ENCODE peak calls at places on chromosomes 2 and 18, in eight cellular contexts. One of them, this sample, is unnamed.

GRCh38 chr2:211487746-211488145 is 931.3 kb downstream of the CPS1 start:
- DNase-seq in K562: no peak
- DNase-seq in breast epithelium: no peak
- DNase-seq in BJ: no peak
- DNase-seq in GM12878: no peak
- DNase-seq in thoracic aorta: no peak
- DNase-seq in Panc1: no peak
- DNase-seq in ovary: no peak
- DNase-seq in this sample: no peak

GRCh38 chr2:72104821-72105588 is 42.7 kb downstream of the CYP26B1 start:
- DNase-seq in K562: no peak
- DNase-seq in breast epithelium: no peak
- DNase-seq in BJ: no peak
- DNase-seq in GM12878: no peak
- DNase-seq in thoracic aorta: no peak
- DNase-seq in Panc1: no peak
- DNase-seq in ovary: no peak
- DNase-seq in this sample: no peak

GRCh38 chr2:112004246-112004645 is 50.8 kb upstream of the TMEM87B start:
- DNase-seq in K562: no peak
- DNase-seq in breast epithelium: peak; percentile 35
- DNase-seq in BJ: no peak
- DNase-seq in GM12878: peak; percentile 12
- DNase-seq in thoracic aorta: no peak
- DNase-seq in Panc1: no peak
- DNase-seq in ovary: no peak
- DNase-seq in this sample: no peak

GRCh38 chr2:111904726-111905476 is 6.5 kb downstream of the MERTK start:
- DNase-seq in K562: peak; percentile 63
- DNase-seq in breast epithelium: peak; percentile 58
- DNase-seq in BJ: no peak
- DNase-seq in GM12878: no peak
- DNase-seq in thoracic aorta: no peak
- DNase-seq in Panc1: no peak
- DNase-seq in ovary: no peak
- DNase-seq in this sample: no peak

GRCh38 chr2:189412330-189412953 is 28.8 kb upstream of the WDR75 start:
- DNase-seq in K562: peak; percentile 43
- DNase-seq in breast epithelium: no peak
- DNase-seq in BJ: no peak
- DNase-seq in GM12878: no peak
- DNase-seq in thoracic aorta: no peak
- DNase-seq in Panc1: no peak
- DNase-seq in ovary: peak; percentile 38
- DNase-seq in this sample: peak; percentile 80

GRCh38 chr2:181466661-181467576 is 9.7 kb downstream of the ITGA4 start:
- DNase-seq in K562: peak; percentile 63
- DNase-seq in breast epithelium: peak; percentile 35
- DNase-seq in BJ: no peak
- DNase-seq in GM12878: no peak
- DNase-seq in thoracic aorta: no peak
- DNase-seq in Panc1: peak; percentile 10
- DNase-seq in ovary: peak; percentile 37
- DNase-seq in this sample: peak; percentile 58

GRCh38 chr18:59067873-59068272 is 71.8 kb upstream of the SEC11C start:
- DNase-seq in K562: peak; percentile 6
- DNase-seq in breast epithelium: no peak
- DNase-seq in BJ: no peak
- DNase-seq in GM12878: no peak
- DNase-seq in thoracic aorta: no peak
- DNase-seq in Panc1: no peak
- DNase-seq in ovary: no peak
- DNase-seq in this sample: peak; percentile 19

GRCh38 chr2:101556033-101556459 is 81.1 kb upstream of the RFX8 start:
- DNase-seq in K562: no peak
- DNase-seq in breast epithelium: no peak
- DNase-seq in BJ: no peak
- DNase-seq in GM12878: no peak
- DNase-seq in thoracic aorta: no peak
- DNase-seq in Panc1: no peak
- DNase-seq in ovary: no peak
- DNase-seq in this sample: no peak

GRCh38 chr2:216765810-216766259 is 70.5 kb upstream of the IGFBP5 start:
- DNase-seq in K562: peak; percentile 45
- DNase-seq in breast epithelium: no peak
- DNase-seq in BJ: no peak
- DNase-seq in GM12878: no peak
- DNase-seq in thoracic aorta: no peak
- DNase-seq in Panc1: no peak
- DNase-seq in ovary: peak; percentile 75
- DNase-seq in this sample: no peak

GRCh38 chr2:17543848-17544645 is 3.6 kb downstream of the VSNL1 start:
- DNase-seq in K562: no peak
- DNase-seq in breast epithelium: no peak
- DNase-seq in BJ: no peak
- DNase-seq in GM12878: no peak
- DNase-seq in thoracic aorta: no peak
- DNase-seq in Panc1: no peak
- DNase-seq in ovary: no peak
- DNase-seq in this sample: peak; percentile 55

GRCh38 chr18:62992877-62993365 is 277.6 kb downstream of the PHLPP1 start:
- DNase-seq in K562: no peak
- DNase-seq in breast epithelium: no peak
- DNase-seq in BJ: no peak
- DNase-seq in GM12878: no peak
- DNase-seq in thoracic aorta: no peak
- DNase-seq in Panc1: no peak
- DNase-seq in ovary: no peak
- DNase-seq in this sample: no peak

GRCh38 chr18:62990653-62991052 is 275.3 kb downstream of the PHLPP1 start:
- DNase-seq in K562: no peak
- DNase-seq in breast epithelium: no peak
- DNase-seq in BJ: no peak
- DNase-seq in GM12878: no peak
- DNase-seq in thoracic aorta: no peak
- DNase-seq in Panc1: no peak
- DNase-seq in ovary: no peak
- DNase-seq in this sample: no peak

GRCh38 chr18:62989195-62989594 is 273.9 kb downstream of the PHLPP1 start:
- DNase-seq in K562: no peak
- DNase-seq in breast epithelium: no peak
- DNase-seq in BJ: no peak
- DNase-seq in GM12878: no peak
- DNase-seq in thoracic aorta: no peak
- DNase-seq in Panc1: no peak
- DNase-seq in ovary: no peak
- DNase-seq in this sample: no peak

GRCh38 chr18:62991389-62991788 is 276.0 kb downstream of the PHLPP1 start:
- DNase-seq in K562: no peak
- DNase-seq in breast epithelium: no peak
- DNase-seq in BJ: no peak
- DNase-seq in GM12878: no peak
- DNase-seq in thoracic aorta: no peak
- DNase-seq in Panc1: no peak
- DNase-seq in ovary: no peak
- DNase-seq in this sample: no peak

GRCh38 chr18:62991959-62992358 is 276.6 kb downstream of the PHLPP1 start:
- DNase-seq in K562: peak; percentile 82
- DNase-seq in breast epithelium: no peak
- DNase-seq in BJ: no peak
- DNase-seq in GM12878: no peak
- DNase-seq in thoracic aorta: no peak
- DNase-seq in Panc1: no peak
- DNase-seq in ovary: no peak
- DNase-seq in this sample: no peak
- TF ChIP-seq CTCF in K562: peak; percentile 65
- TF ChIP-seq CTCF in breast epithelium: no peak
- TF ChIP-seq CTCF in BJ: no peak
- TF ChIP-seq CTCF in GM12878: no peak
- TF ChIP-seq CTCF in thoracic aorta: no peak
- TF ChIP-seq CTCF in Panc1: no peak
- TF ChIP-seq CTCF in ovary: no peak
- TF ChIP-seq CTCF in this sample: no peak

GRCh38 chr2:170815311-170815710 is 1.4 kb upstream of the GAD1 start:
- DNase-seq in K562: no peak
- DNase-seq in breast epithelium: no peak
- DNase-seq in BJ: no peak
- DNase-seq in GM12878: no peak
- DNase-seq in thoracic aorta: no peak
- DNase-seq in Panc1: no peak
- DNase-seq in ovary: no peak
- DNase-seq in this sample: no peak
- H3K4me3 ChIP-seq in K562: no peak overlapping the region
- H3K4me3 ChIP-seq in breast epithelium: peak overlapping the region; percentile 45
- H3K4me3 ChIP-seq in BJ: no peak overlapping the region
- H3K4me3 ChIP-seq in GM12878: peak overlapping the region; percentile 54
- H3K4me3 ChIP-seq in thoracic aorta: peak overlapping the region; percentile 73
- H3K4me3 ChIP-seq in Panc1: peak overlapping the region; percentile 68
- H3K4me3 ChIP-seq in ovary: no peak overlapping the region
- H3K4me3 ChIP-seq in this sample: no peak overlapping the region

DNA sequence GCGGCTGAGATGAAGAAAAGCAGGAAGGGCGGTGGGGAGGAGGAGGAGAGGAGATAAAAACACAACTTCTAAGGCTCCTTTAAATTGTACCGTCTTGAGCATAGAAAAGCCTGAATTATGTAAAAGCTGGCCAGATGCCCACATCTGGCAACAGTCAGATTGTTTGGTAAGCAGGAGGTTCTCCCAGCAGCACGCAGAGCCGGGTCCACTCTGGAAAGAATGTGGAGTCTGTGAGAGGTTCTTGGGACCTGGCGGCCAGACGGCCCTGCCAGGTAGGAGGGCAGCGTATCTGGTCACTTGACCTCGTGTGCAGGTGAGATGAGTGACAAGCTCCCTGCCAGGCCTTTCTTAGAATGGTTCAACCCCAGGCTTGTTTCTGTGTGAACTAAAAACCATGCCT is 215.3 kb upstream of the APCDD1 start:
- DNase-seq in K562: no peak
- DNase-seq in breast epithelium: peak; percentile 47
- DNase-seq in BJ: no peak
- DNase-seq in GM12878: no peak
- DNase-seq in thoracic aorta: no peak
- DNase-seq in Panc1: no peak
- DNase-seq in ovary: peak; percentile 53
- DNase-seq in this sample: no peak
- TF ChIP-seq CTCF in K562: no peak
- TF ChIP-seq CTCF in breast epithelium: no peak
- TF ChIP-seq CTCF in BJ: no peak
- TF ChIP-seq CTCF in GM12878: no peak
- TF ChIP-seq CTCF in thoracic aorta: no peak
- TF ChIP-seq CTCF in Panc1: no peak
- TF ChIP-seq CTCF in ovary: no peak
- TF ChIP-seq CTCF in this sample: no peak

GRCh38 chr18:26941608-26942007 is 76.1 kb upstream of the AQP4 start:
- DNase-seq in K562: no peak
- DNase-seq in breast epithelium: peak; percentile 60
- DNase-seq in BJ: no peak
- DNase-seq in GM12878: no peak
- DNase-seq in thoracic aorta: no peak
- DNase-seq in Panc1: no peak
- DNase-seq in ovary: no peak
- DNase-seq in this sample: no peak

GRCh38 chr18:26943906-26944305 is 78.4 kb upstream of the AQP4 start:
- DNase-seq in K562: no peak
- DNase-seq in breast epithelium: no peak
- DNase-seq in BJ: no peak
- DNase-seq in GM12878: no peak
- DNase-seq in thoracic aorta: no peak
- DNase-seq in Panc1: no peak
- DNase-seq in ovary: no peak
- DNase-seq in this sample: no peak

DNA sequence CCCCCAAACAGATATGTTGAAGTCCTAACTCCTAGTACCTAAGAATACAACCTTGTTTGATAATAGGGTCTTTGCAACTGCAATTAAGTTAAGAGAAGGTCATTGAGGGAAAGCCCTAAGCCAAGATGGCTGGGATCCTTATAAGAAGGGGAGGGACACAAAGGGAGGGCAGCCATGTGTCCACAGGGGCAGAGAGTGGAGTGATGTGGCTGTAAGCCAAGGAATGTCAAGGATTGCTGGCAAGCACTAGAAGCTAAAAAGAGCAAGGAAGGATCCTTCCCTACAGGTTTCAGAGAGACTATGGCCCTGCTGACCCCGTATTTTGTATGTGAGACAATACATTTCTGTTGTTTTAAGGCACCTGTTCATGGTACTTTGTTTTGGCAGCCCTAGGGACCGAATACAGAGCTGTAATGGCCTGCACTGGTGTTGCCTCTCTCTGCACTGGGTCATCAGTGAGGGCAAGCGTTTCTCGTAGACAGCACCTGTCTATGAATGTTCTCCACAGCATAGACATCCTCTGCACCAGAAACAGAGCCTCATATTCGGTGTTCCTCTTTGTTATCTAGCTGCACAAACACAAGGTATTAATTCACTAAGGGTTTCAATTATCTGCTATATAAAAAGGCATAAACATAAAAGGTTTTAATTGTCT is 75.4 kb upstream of the AQP4 start:
- DNase-seq in K562: no peak
- DNase-seq in breast epithelium: no peak
- DNase-seq in BJ: no peak
- DNase-seq in GM12878: no peak
- DNase-seq in thoracic aorta: no peak
- DNase-seq in Panc1: no peak
- DNase-seq in ovary: no peak
- DNase-seq in this sample: no peak
- H3K4me3 ChIP-seq in K562: no peak overlapping the region
- H3K4me3 ChIP-seq in breast epithelium: no peak overlapping the region
- H3K4me3 ChIP-seq in BJ: no peak overlapping the region
- H3K4me3 ChIP-seq in GM12878: no peak overlapping the region
- H3K4me3 ChIP-seq in thoracic aorta: no peak overlapping the region
- H3K4me3 ChIP-seq in Panc1: no peak overlapping the region
- H3K4me3 ChIP-seq in ovary: no peak overlapping the region
- H3K4me3 ChIP-seq in this sample: no peak overlapping the region

GRCh38 chr2:191539068-191539467 is 138.9 kb upstream of the NABP1 start:
- DNase-seq in K562: peak; percentile 43
- DNase-seq in breast epithelium: no peak
- DNase-seq in BJ: no peak
- DNase-seq in GM12878: no peak
- DNase-seq in thoracic aorta: no peak
- DNase-seq in Panc1: no peak
- DNase-seq in ovary: no peak
- DNase-seq in this sample: peak; percentile 26
- TF ChIP-seq CTCF in K562: peak; percentile 60
- TF ChIP-seq CTCF in breast epithelium: no peak
- TF ChIP-seq CTCF in BJ: peak; percentile 68
- TF ChIP-seq CTCF in GM12878: peak; percentile 39
- TF ChIP-seq CTCF in thoracic aorta: no peak
- TF ChIP-seq CTCF in Panc1: peak; percentile 70
- TF ChIP-seq CTCF in ovary: no peak
- TF ChIP-seq CTCF in this sample: peak; percentile 66

This sample was measured in astrocyte of the spinal cord.